ENCODE peak calls at places on chromosomes 3 and 15, in eight cellular contexts. S is choroid plexus epithelial cell, M is progenitor cell of endocrine pancreas, R is fibroblast of pulmonary artery, G is PC-3, E is adrenal gland, H is SK-N-SH, B is GM12865. A is an unnamed sample.

GRCh38 chr3:100913870-100914654 is 79.2 kb downstream of the ABI3BP start:
- DNase-seq in S (peak), M (no peak), R (peak), G (no peak), E (no peak), H (no peak), B (no peak), A (no peak)

GRCh38 chr15:68578960-68579935 is at the start of gene CORO2B:
- DNase-seq in S (peak), M (peak), R (peak), G (peak), E (no peak), H (peak), B (no peak), A (peak)

GRCh38 chr3:161395613-161396012 is 24.3 kb upstream of the SPTSSB start:
- DNase-seq in S (no peak), M (no peak), R (no peak), G (no peak), E (no peak), H (no peak), B (no peak), A (no peak)

GRCh38 chr3:73740041-73740440 is 115.3 kb upstream of the PDZRN3 start:
- DNase-seq in S (peak), M (no peak), R (peak), G (no peak), E (no peak), H (no peak), B (no peak), A (no peak)

GRCh38 chr3:193731656-193732055 is 138.6 kb downstream of the OPA1 start:
- DNase-seq in S (no peak), M (no peak), R (no peak), G (no peak), E (no peak), H (no peak), B (no peak), A (no peak)

GRCh38 chr3:197809356-197810020 is 18.4 kb downstream of the LRCH3 start:
- DNase-seq in S (peak), M (no peak), R (peak), G (no peak), E (no peak), H (no peak), B (no peak), A (no peak)

GRCh38 chr15:88704791-88705768 is 66.3 kb downstream of the ISG20 start:
- DNase-seq in S (peak), M (no peak), R (peak), G (no peak), E (peak), H (peak), B (no peak), A (no peak)

GRCh38 chr3:110710605-110711004 is 361.0 kb upstream of the NECTIN3 start:
- DNase-seq in S (no peak), M (no peak), R (no peak), G (no peak), E (no peak), H (no peak), B (no peak), A (no peak)

GRCh38 chr3:186909078-186909853 is 21.1 kb upstream of the ST6GAL1 start:
- DNase-seq in S (peak), M (no peak), R (no peak), G (no peak), E (no peak), H (no peak), B (peak), A (no peak)

GRCh38 chr15:48389701-48390143 is 58.5 kb downstream of the DUT start:
- DNase-seq in S (peak), M (no peak), R (peak), G (peak), E (no peak), H (no peak), B (no peak), A (no peak)

GRCh38 chr3:146170591-146170990 is 9.6 kb upstream of the PLOD2 start:
- DNase-seq in S (no peak), M (no peak), R (no peak), G (peak), E (no peak), H (no peak), B (no peak), A (no peak)
- TF ChIP-seq CTCF in S (no peak), M (no peak), R (no peak), G (no peak), E (no peak), H (no peak), B (no peak), A (no peak)

DNA sequence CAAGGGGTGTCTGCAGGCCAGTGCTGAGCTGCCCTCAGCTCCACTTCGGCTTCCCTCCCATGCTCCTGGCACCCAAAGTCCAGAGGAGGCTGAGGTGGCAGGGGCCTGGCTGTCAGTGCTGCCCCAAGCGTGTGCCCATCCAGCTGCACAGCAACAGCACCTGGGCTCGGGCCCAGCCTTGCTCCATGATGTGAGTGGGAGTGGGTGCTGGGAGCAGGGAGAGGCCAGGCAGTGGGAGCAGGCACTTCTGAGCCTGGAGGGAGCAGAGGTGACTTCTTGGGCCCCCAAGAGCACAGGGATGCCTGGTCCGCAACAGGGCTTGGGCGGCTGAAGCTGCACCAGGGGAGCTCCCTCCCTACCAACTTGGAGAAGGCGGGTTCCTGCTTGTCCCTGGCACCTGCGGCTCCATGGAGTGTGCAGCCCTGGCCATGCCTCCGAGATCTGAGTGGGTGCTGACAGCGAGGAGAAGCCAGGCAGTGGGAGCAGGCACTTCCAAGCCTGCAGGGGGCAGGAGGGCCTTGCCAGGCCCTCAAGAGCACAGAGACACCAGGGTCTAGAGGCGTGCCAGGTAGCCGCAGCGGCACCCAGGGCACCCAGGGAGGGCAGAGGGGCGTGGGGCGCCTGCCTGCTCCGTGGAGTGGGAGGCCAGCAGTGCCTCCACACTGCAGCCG is 366.7 kb upstream of the SGO1 start:
- DNase-seq in S (no peak), M (no peak), R (no peak), G (no peak), E (no peak), H (no peak), B (no peak), A (no peak)
- TF ChIP-seq CTCF in S (no peak), M (no peak), R (no peak), G (no peak), E (no peak), H (no peak), B (no peak), A (no peak)

GRCh38 chr3:166425021-166425420 is 587.8 kb upstream of the BCHE start:
- DNase-seq in S (no peak), M (no peak), R (no peak), G (no peak), E (no peak), H (no peak), B (no peak), A (no peak)

GRCh38 chr3:166420071-166420470 is 582.8 kb upstream of the BCHE start:
- DNase-seq in S (no peak), M (no peak), R (no peak), G (no peak), E (no peak), H (no peak), B (no peak), A (no peak)

GRCh38 chr3:166425900-166426611 is 588.8 kb upstream of the BCHE start:
- DNase-seq in S (no peak), M (no peak), R (no peak), G (peak), E (no peak), H (no peak), B (no peak), A (no peak)
- TF ChIP-seq CTCF in S (no peak), M (peak), R (no peak), G (peak), E (no peak), H (no peak), B (no peak), A (peak)

GRCh38 chr3:143121240-143122088 is 1.9 kb downstream of the CHST2 start:
- DNase-seq in S (peak), M (no peak), R (peak), G (peak), E (peak), H (peak), B (peak), A (peak)
- TF ChIP-seq CTCF in S (peak), M (peak), R (peak), G (peak), E (peak), H (peak), B (peak), A (peak)

GRCh38 chr15:65846120-65846519 is 23.2 kb upstream of the RAB11A start:
- DNase-seq in S (no peak), M (no peak), R (no peak), G (no peak), E (no peak), H (no peak), B (no peak), A (no peak)

GRCh38 chr15:65847977-65848376 is 21.3 kb upstream of the RAB11A start:
- DNase-seq in S (no peak), M (no peak), R (no peak), G (no peak), E (no peak), H (no peak), B (no peak), A (no peak)

GRCh38 chr15:65856821-65857455 is 12.4 kb upstream of the RAB11A start:
- DNase-seq in S (peak), M (no peak), R (peak), G (peak), E (peak), H (peak), B (peak), A (peak)

GRCh38 chr15:65857718-65858402 is 11.4 kb upstream of the RAB11A start:
- DNase-seq in S (peak), M (no peak), R (no peak), G (no peak), E (no peak), H (no peak), B (peak), A (no peak)

DNA sequence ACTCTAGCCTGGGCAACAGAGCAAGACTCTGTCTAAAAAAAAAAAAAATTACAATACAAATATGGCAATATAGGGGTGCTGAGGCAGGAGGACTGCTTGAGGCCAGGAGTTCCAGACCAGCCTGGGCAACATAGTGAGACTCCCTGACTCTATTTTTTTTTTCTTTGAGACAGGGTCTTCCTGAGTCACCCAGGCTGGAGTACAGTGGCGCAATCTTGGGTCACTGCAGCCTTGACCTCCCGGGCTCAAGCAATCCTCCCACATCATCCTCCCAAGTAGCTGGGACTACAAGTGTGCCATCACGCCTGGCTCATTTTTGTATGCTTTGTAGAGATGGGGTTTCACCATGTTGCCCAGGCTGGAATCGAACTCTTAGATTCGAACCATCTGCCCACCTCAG is 17.3 kb upstream of the RAB11A start:
- DNase-seq in S (no peak), M (no peak), R (no peak), G (no peak), E (no peak), H (no peak), B (no peak), A (no peak)
- TF ChIP-seq CTCF in S (no peak), M (no peak), R (no peak), G (no peak), E (no peak), H (no peak), B (no peak), A (no peak)

DNA sequence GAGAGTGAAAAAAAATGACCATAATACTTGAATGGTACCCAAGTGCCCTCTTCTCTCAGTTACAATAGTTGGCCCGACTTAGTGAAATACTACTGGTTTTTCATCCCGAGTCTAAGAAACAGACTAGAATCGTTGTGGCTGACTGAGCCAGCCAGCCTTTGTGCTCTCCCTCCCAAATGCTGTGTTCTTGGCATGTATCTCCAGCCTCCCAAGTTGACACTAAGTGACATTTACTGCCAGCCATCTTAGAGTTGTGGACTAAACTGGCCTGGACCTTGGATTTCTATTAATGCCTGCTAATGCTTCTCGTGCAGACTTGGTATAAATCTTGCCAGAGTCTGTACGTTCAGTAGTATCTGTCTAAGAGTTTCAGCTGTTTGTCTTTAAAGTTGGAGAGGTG is 166.7 kb upstream of the BHLHE40 start:
- DNase-seq in S (no peak), M (no peak), R (no peak), G (no peak), E (no peak), H (no peak), B (no peak), A (no peak)
- TF ChIP-seq CTCF in S (no peak), M (no peak), R (no peak), G (no peak), E (no peak), H (no peak), B (no peak), A (no peak)

GRCh38 chr15:83061680-83062079 is 5.4 kb downstream of the BTBD1 start:
- DNase-seq in S (peak), M (no peak), R (no peak), G (no peak), E (no peak), H (no peak), B (no peak), A (no peak)
- TF ChIP-seq CTCF in S (no peak), M (no peak), R (no peak), G (no peak), E (no peak), H (no peak), B (no peak), A (no peak)

DNA sequence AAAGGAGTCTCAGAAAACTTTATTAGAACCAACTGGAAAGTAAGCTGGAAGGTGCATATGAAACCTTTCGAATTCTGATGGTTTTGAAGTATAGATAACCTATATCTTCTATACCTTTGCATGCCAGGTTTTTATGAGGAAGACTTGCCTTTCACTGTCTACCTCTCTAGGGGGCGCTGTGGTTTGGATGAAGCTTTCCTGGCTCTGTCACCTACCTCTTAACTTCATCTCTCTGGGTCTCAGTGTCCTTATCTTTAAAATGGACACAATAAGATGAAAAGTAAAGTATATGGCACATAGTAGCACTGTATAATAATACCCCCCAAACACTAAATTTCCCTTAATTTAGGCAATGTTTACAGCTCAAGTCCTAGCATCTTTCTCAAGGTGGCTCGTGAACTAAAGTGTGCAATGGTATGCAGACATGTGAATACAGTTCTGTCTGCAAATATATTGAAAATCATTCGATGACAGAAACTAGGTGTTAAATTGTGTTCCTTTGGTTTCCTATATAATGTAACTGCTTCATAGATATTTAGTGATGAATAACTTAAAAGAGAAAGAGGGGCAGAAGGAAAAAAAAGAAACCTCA is 314.3 kb downstream of the CHST2 start:
- DNase-seq in S (peak), M (no peak), R (no peak), G (peak), E (no peak), H (peak), B (peak), A (no peak)
- TF ChIP-seq CTCF in S (peak), M (peak), R (peak), G (peak), E (peak), H (peak), B (peak), A (peak)

A was measured in neural crest cell.